ENCODE peak calls at places on chromosomes 5 and 9, in seven cellular contexts. U, Z, P, V, H, B and X are unnamed samples.

GRCh38 chr5:67548520-67549262 is 352.1 kb upstream of the CD180 start:
- DNase-seq in U (no peak), Z (no peak), P (no peak), V (no peak), H (no peak), B (no peak), X (no peak)

GRCh38 chr5:172173771-172174170 is 14.3 kb downstream of the STK10 start:
- DNase-seq in U (no peak), Z (peak; percentile 82), P (peak; percentile 70), V (no peak), H (no peak), B (no peak), X (peak; percentile 46)

GRCh38 chr5:96609369-96609768 is 52.8 kb upstream of the CAST start:
- DNase-seq in U (no peak), Z (no peak), P (no peak), V (no peak), H (no peak), B (no peak), X (no peak)

GRCh38 chr9:37943329-37944265 is 39.7 kb upstream of the SLC25A51 start:
- DNase-seq in U (no peak), Z (peak; percentile 68), P (no peak), V (no peak), H (peak; percentile 66), B (peak; percentile 71), X (no peak)

GRCh38 chr5:16406023-16406422 is 59.6 kb downstream of the ZNF622 start:
- DNase-seq in U (no peak), Z (no peak), P (no peak), V (no peak), H (no peak), B (no peak), X (no peak)

GRCh38 chr9:38047301-38048251 is 21.5 kb downstream of the SHB start:
- DNase-seq in U (peak; percentile 86), Z (peak; percentile 78), P (no peak), V (peak; percentile 92), H (peak; percentile 82), B (peak; percentile 72), X (no peak)

GRCh38 chr9:111926421-111926875 is 29.8 kb downstream of the UGCG start:
- DNase-seq in U (peak; percentile 77), Z (peak; percentile 70), P (peak; percentile 29), V (no peak), H (no peak), B (no peak), X (peak; percentile 31)

GRCh38 chr9:124475868-124476690 is 25.8 kb downstream of the ADGRD2 start:
- DNase-seq in U (no peak), Z (no peak), P (no peak), V (no peak), H (no peak), B (no peak), X (no peak)

GRCh38 chr5:39476466-39477215 is 51.9 kb upstream of the DAB2 start:
- DNase-seq in U (no peak), Z (no peak), P (no peak), V (no peak), H (no peak), B (peak; percentile 52), X (no peak)

GRCh38 chr9:125240649-125240999 is 519 bp downstream of the HSPA5 start:
- DNase-seq in U (no peak), Z (peak; percentile 49), P (peak; percentile 22), V (no peak), H (peak; percentile 56), B (no peak), X (peak; percentile 17)

GRCh38 chr5:73786043-73786831 is 160.2 kb downstream of the ARHGEF28 start:
- DNase-seq in U (no peak), Z (no peak), P (no peak), V (no peak), H (no peak), B (no peak), X (no peak)

GRCh38 chr9:131273146-131273545 is 3.2 kb downstream of the FAM78A start:
- DNase-seq in U (peak; percentile 69), Z (peak; percentile 54), P (no peak), V (no peak), H (no peak), B (no peak), X (no peak)

GRCh38 chr5:160743027-160743426 is 109.0 kb downstream of the ATP10B start:
- DNase-seq in U (no peak), Z (no peak), P (no peak), V (no peak), H (no peak), B (no peak), X (no peak)

GRCh38 chr9:85292261-85292660 is 449.5 kb downstream of the AGTPBP1 start:
- DNase-seq in U (no peak), Z (no peak), P (no peak), V (no peak), H (no peak), B (no peak), X (no peak)

GRCh38 chr9:134188421-134189166 is 24.2 kb upstream of the RNU6ATAC start:
- DNase-seq in U (peak; percentile 70), Z (peak; percentile 10), P (no peak), V (no peak), H (no peak), B (no peak), X (no peak)

GRCh38 chr5:8756498-8757084 is 789.3 kb downstream of the SEMA5A start:
- DNase-seq in U (no peak), Z (no peak), P (no peak), V (peak; percentile 41), H (no peak), B (no peak), X (no peak)

GRCh38 chr5:38509185-38509584 is 47.3 kb downstream of the LIFR start:
- DNase-seq in U (no peak), Z (no peak), P (no peak), V (no peak), H (no peak), B (peak; percentile 36), X (no peak)

DNA sequence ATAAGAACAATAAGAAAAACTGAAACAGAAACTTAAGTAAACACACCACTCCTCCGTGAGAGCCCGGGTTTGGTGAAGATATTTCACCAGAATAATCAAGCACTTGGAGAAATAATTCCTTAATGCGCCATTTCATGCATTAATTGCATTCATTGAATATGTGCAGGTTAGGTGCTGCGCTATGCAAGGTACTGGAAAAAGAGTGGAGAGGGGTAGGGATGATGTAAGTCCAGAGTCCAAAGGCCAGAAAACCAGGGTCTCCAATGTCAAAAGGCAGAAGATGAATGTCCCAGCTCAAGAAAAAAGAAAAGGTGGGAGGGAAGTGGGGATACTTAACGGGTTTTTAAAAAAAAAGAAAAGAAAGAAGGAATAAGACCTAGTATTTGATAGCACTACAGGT is 669 bp upstream of the ZFP37 start:
- DNase-seq in U (no peak), Z (no peak), P (no peak), V (no peak), H (no peak), B (no peak), X (no peak)
- H3K9me3 ChIP-seq in U (peaks cover 50% of the 10 kb centered on the region), Z (peaks cover 36% of the 10 kb centered on the region), P (peaks cover 6% of the 10 kb centered on the region), V (peaks cover 2% of the 10 kb centered on the region), H (peaks cover 37% of the 10 kb centered on the region), B (peaks cover 39% of the 10 kb centered on the region), X (peaks cover 27% of the 10 kb centered on the region)

GRCh38 chr5:158660726-158661125 is 439.0 kb downstream of the EBF1 start:
- DNase-seq in U (no peak), Z (no peak), P (no peak), V (no peak), H (no peak), B (no peak), X (no peak)

GRCh38 chr5:158654415-158654814 is 445.3 kb downstream of the EBF1 start:
- DNase-seq in U (no peak), Z (no peak), P (no peak), V (no peak), H (no peak), B (no peak), X (no peak)

DNA sequence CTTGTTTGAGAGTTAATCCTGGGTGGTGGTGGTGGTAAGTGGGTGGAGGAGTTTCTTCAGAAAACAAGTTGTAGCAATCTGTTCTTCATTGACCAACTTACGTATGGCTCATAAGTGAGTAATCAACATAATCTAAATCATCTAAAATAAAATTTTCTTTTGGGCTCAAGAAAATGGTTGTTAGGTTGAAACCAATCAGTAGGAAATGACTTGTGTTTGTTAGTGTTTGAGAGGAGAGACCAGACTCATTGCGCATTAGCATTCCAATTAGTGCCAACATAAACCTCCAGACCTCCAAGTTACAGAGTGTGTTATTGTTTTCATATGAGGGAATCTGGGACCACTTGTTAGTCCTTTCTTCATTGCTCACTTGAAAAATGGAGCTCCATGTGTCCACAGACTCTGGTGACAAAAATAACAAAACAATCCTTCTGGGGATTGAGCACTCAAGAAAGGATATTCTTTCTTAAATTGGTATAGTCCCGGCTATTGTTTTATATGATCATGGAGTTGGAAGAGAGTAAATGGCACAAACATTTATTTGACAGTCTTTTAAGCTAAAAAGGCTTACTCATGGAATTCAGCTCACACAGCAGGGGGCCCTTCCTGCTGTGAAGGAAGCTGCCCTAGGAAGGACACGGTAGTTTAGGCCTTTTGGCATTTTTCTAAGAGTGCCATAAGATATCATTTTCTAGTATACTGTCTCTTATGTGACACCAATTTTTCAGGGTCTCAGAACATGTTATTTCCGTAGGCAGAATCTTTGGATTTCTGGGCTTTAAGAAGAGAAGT is 441.1 kb downstream of the EBF1 start:
- DNase-seq in U (no peak), Z (no peak), P (no peak), V (no peak), H (no peak), B (no peak), X (no peak)
- H3K9me3 ChIP-seq in U (no peaks in the 10 kb centered on the region), Z (peaks cover 3% of the 10 kb centered on the region), P (no peaks in the 10 kb centered on the region), V (no peaks in the 10 kb centered on the region), H (peaks cover 2% of the 10 kb centered on the region), B (no peaks in the 10 kb centered on the region), X (no peaks in the 10 kb centered on the region)

GRCh38 chr5:141359790-141360426 is at the start of gene PCDHGB2:
- DNase-seq in U (no peak), Z (no peak), P (no peak), V (peak; percentile 39), H (no peak), B (no peak), X (no peak)

GRCh38 chr5:141354900-141355469 is at the start of gene PCDHGA4:
- DNase-seq in U (no peak), Z (no peak), P (no peak), V (no peak), H (no peak), B (no peak), X (no peak)

GRCh38 chr5:141355641-141356040 is 820 bp downstream of the PCDHGA4 start:
- DNase-seq in U (no peak), Z (no peak), P (no peak), V (no peak), H (no peak), B (no peak), X (no peak)

GRCh38 chr5:141356950-141357349 is 2.1 kb downstream of the PCDHGA4 start:
- DNase-seq in U (no peak), Z (no peak), P (no peak), V (no peak), H (no peak), B (no peak), X (no peak)

DNA sequence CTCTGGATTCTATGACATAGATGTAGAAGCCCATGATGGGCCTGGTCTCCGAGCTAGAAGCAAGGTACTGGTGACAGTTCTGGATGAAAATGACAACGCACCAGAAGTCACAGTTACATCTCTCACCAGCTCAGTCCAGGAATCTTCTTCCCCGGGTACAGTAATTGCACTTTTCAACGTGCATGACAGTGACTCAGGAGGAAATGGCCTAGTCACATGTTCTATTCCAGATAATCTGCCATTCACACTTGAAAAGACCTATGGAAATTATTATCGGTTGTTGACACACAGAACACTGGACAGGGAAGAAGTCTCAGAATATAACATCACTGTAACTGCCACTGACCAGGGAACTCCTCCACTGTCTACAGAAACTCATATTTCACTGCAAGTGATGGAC is 1.3 kb downstream of the PCDHGA4 start:
- DNase-seq in U (no peak), Z (no peak), P (no peak), V (no peak), H (no peak), B (no peak), X (no peak)
- H3K9me3 ChIP-seq in U (peaks cover 71% of the 10 kb centered on the region), Z (peaks cover 33% of the 10 kb centered on the region), P (no peaks in the 10 kb centered on the region), V (no peaks in the 10 kb centered on the region), H (peaks cover 49% of the 10 kb centered on the region), B (peaks cover 58% of the 10 kb centered on the region), X (peaks cover 10% of the 10 kb centered on the region)

GRCh38 chr5:180250329-180250728 is 41.3 kb upstream of the RASGEF1C start:
- DNase-seq in U (peak; percentile 19), Z (no peak), P (no peak), V (no peak), H (no peak), B (no peak), X (no peak)
- H3K9me3 ChIP-seq in U (peaks cover 74% of the 10 kb centered on the region), Z (peaks cover 67% of the 10 kb centered on the region), P (peaks cover 4% of the 10 kb centered on the region), V (peaks cover 42% of the 10 kb centered on the region), H (peaks cover 67% of the 10 kb centered on the region), B (peaks cover 73% of the 10 kb centered on the region), X (peaks cover 48% of the 10 kb centered on the region)